ENCODE peak calls at places on chromosomes 4 and X, in nine cellular contexts. N, B, O, L, H, G, K, M and X are unnamed samples.

GRCh38 chr4:15427126-15427525 is 707 bp upstream of the C1QTNF7 start:
- DNase-seq in G (no peak), H (no peak), K (no peak), M (no peak), B (no peak), N (no peak), O (peak), L (no peak), X (no peak)

GRCh38 chr4:25656031-25656430 is 380 bp downstream of the SLC34A2 start:
- DNase-seq in B (no peak), L (no peak), O (no peak), G (no peak), N (no peak), H (no peak), M (no peak), K (no peak), X (no peak)

GRCh38 chr4:17664755-17665154 is 50.3 kb downstream of the MED28 start:
- DNase-seq in M (no peak), O (no peak), B (no peak), G (no peak), N (no peak), H (no peak), L (no peak), K (no peak), X (no peak)

GRCh38 chrX:44223150-44223549 is 120.3 kb downstream of the EFHC2 start:
- DNase-seq in K (no peak), B (no peak), L (peak), O (peak), H (no peak), N (no peak), G (no peak), M (no peak), X (no peak)

GRCh38 chrX:133254666-133255065 is 36.5 kb upstream of the TFDP3 start:
- DNase-seq in L (peak), G (no peak), K (no peak), N (no peak), H (no peak), O (peak), B (no peak), M (no peak), X (no peak)

GRCh38 chrX:121109986-121110385 is 62.6 kb downstream of the GLUD2 start:
- DNase-seq in H (no peak), L (no peak), M (no peak), G (no peak), N (no peak), K (no peak), B (no peak), O (no peak), X (no peak)

GRCh38 chrX:101693476-101693875 is 33.8 kb upstream of the ARMCX2 start:
- DNase-seq in B (no peak), L (no peak), K (no peak), H (no peak), O (no peak), G (no peak), M (no peak), N (no peak), X (no peak)

GRCh38 chr4:3341760-3342159 is 48.9 kb downstream of the RGS12 start:
- DNase-seq in N (no peak), M (no peak), B (no peak), K (no peak), O (no peak), H (no peak), L (no peak), G (no peak), X (no peak)

GRCh38 chr4:1031956-1032795 is 20.8 kb downstream of the FGFRL1 start:
- DNase-seq in H (no peak), B (no peak), L (no peak), K (no peak), N (no peak), O (no peak), M (no peak), G (no peak), X (no peak)

GRCh38 chrX:15233416-15234015 is 36.4 kb downstream of the ASB9 start:
- DNase-seq in M (no peak), G (no peak), B (no peak), O (no peak), H (no peak), N (no peak), L (no peak), K (no peak), X (no peak)

GRCh38 chr4:185096032-185096653 is 46.9 kb upstream of the SLC25A4 start:
- DNase-seq in M (no peak), B (no peak), O (peak), G (no peak), H (peak), L (peak), K (no peak), N (no peak), X (no peak)

GRCh38 chr4:9847971-9848764 is 66.7 kb downstream of the DRD5 start:
- DNase-seq in M (no peak), H (no peak), L (no peak), N (no peak), B (no peak), O (no peak), G (no peak), K (no peak), X (no peak)

GRCh38 chr4:173259310-173259709 is 74.8 kb downstream of the HMGB2 start:
- DNase-seq in B (no peak), H (no peak), O (no peak), K (no peak), N (no peak), M (no peak), G (no peak), L (no peak), X (no peak)
- TF ChIP-seq CTCF in B (no peak), H (peak), O (peak), K (no peak), N (no peak), M (peak), G (peak), L (peak), X (peak)

DNA sequence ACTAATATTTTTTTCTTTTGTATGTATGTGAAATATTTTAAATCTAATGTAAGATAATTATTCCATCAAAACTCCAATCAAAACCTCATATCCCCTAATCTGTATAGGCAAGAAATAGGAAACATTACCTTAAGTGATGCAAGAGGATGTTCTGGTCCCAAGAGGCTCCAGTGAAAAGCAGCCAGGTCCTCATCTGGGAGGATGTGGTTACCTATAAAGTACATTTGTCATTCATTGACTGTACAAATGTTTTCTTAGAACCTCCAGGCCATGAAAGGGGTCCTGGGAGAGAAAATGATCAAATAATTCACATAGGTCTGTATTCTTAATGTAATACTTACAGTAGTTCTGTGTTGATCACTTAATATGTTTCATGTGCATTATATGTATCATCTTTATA is 25.5 kb downstream of the FAM120C start:
- DNase-seq in K (no peak), N (no peak), L (no peak), B (no peak), G (no peak), O (no peak), H (no peak), M (no peak), X (no peak)
- TF ChIP-seq CTCF in K (no peak), N (no peak), L (no peak), B (no peak), G (no peak), O (no peak), H (no peak), M (no peak), X (no peak)

DNA sequence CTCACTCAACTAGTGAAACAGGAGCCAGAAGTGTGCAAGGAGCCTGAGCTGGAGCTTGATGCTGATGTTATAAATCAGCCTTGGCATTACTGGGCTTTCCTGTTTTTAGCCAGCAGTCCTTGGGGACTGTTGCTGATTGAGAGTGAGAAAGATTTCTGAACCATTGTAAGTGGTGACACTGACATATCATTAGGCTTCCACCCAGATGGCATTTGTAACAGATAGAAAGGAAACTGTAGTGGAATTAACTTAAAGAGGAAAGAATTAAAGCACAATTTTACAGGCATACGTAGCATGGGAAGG is 100.7 kb upstream of the LIMCH1 start:
- DNase-seq in M (peak), L (no peak), O (no peak), N (no peak), G (no peak), H (no peak), K (no peak), B (no peak), X (no peak)
- TF ChIP-seq CTCF in M (no peak), L (no peak), O (no peak), N (no peak), G (no peak), H (no peak), K (no peak), B (no peak), X (no peak)

GRCh38 chr4:169282429-169283113 is 11.8 kb upstream of the SH3RF1 start:
- DNase-seq in L (no peak), M (no peak), O (no peak), G (no peak), H (no peak), K (no peak), B (no peak), N (no peak), X (no peak)

GRCh38 chr4:169283114-169283509 is 12.4 kb upstream of the SH3RF1 start:
- DNase-seq in G (no peak), M (no peak), B (no peak), H (no peak), L (peak), N (no peak), O (peak), K (no peak), X (no peak)

GRCh38 chr4:169286562-169287301 is 16.0 kb upstream of the SH3RF1 start:
- DNase-seq in M (no peak), B (no peak), K (no peak), O (no peak), G (no peak), H (no peak), N (no peak), L (no peak), X (no peak)
- TF ChIP-seq CTCF in M (peak), B (no peak), K (no peak), O (peak), G (peak), H (peak), N (no peak), L (no peak), X (peak)

GRCh38 chrX:21375795-21376069 is 1.5 kb downstream of the CNKSR2 start:
- DNase-seq in O (no peak), M (peak), H (peak), L (no peak), G (no peak), N (no peak), K (no peak), B (no peak), X (no peak)
- TF ChIP-seq CTCF in O (no peak), M (no peak), H (no peak), L (peak), G (no peak), N (no peak), K (no peak), B (no peak), X (peak)

GRCh38 chrX:18166068-18166467 is 54.6 kb downstream of the BEND2 start:
- DNase-seq in H (no peak), K (no peak), N (no peak), M (no peak), B (no peak), L (no peak), G (no peak), O (no peak), X (no peak)
- TF ChIP-seq CTCF in H (no peak), K (no peak), N (no peak), M (no peak), B (no peak), L (no peak), G (no peak), O (no peak), X (no peak)

GRCh38 chrX:151155234-151155633 is 21.1 kb upstream of the GPR50 start:
- DNase-seq in N (no peak), O (no peak), G (no peak), L (no peak), K (no peak), B (no peak), M (no peak), H (no peak), X (no peak)

GRCh38 chrX:151151668-151152267 is 24.6 kb upstream of the GPR50 start:
- DNase-seq in N (peak), M (peak), B (peak), L (peak), O (peak), K (no peak), H (no peak), G (no peak), X (no peak)

GRCh38 chrX:151153086-151153485 is 23.3 kb upstream of the GPR50 start:
- DNase-seq in H (peak), O (peak), B (no peak), G (peak), K (no peak), M (peak), N (no peak), L (peak), X (no peak)
- TF ChIP-seq CTCF in H (no peak), O (no peak), B (no peak), G (no peak), K (no peak), M (peak), N (no peak), L (peak), X (peak)

GRCh38 chr4:127606823-127607222 is 25.9 kb upstream of the INTU start:
- DNase-seq in O (peak), K (no peak), B (no peak), G (no peak), N (no peak), M (no peak), L (peak), H (no peak), X (no peak)

GRCh38 chr4:127598656-127599055 is 34.1 kb upstream of the INTU start:
- DNase-seq in G (no peak), K (no peak), H (no peak), N (no peak), L (no peak), B (no peak), O (no peak), M (no peak), X (no peak)

GRCh38 chr4:127604949-127605709 is 27.6 kb upstream of the INTU start:
- DNase-seq in K (no peak), M (no peak), G (no peak), H (no peak), L (peak), N (no peak), O (peak), B (no peak), X (no peak)

DNA sequence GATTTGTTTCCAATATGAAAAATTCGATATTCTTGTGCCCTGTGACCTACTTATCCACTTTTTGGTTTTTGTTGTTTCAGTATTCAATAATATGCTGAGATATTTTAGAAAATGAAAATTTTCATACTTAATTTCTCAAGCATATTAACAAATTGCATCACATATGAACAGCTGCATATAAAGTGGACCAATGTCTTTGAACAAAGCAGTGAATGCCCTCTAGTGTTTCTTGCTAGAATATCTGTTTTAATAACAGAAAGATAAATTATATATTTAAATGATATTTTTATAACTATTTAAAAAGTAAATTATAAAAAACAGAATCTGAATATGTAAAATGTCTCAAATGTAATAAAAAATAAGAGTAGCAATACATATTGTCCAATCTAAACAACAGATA is 31.7 kb upstream of the INTU start:
- DNase-seq in L (peak), K (no peak), G (no peak), O (peak), H (no peak), B (no peak), N (no peak), M (no peak), X (no peak)
- TF ChIP-seq CTCF in L (peak), K (no peak), G (no peak), O (peak), H (no peak), B (no peak), N (no peak), M (no peak), X (peak)

DNA sequence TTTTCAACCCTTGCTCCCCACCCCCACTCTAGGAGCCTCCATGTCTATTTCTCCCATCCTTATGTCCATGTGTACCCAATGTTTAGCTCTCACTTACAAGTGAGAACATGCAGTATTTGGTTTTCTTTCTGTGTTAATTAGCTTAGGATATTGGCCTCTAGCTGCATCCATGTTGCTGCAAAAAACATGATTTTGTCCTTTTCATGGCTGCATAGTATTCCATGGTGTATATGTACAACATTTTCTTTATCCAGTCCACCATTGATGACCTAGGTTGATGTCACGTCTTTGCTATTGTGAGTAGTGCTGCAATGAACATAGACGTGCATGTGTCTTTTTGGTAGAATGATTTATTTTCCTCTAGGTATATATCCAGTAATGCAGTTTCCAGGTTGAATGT is 472.8 kb downstream of the ZNF674 start:
- DNase-seq in G (no peak), H (no peak), O (no peak), M (no peak), B (no peak), N (no peak), L (no peak), K (no peak), X (no peak)
- TF ChIP-seq CTCF in G (no peak), H (no peak), O (no peak), M (no peak), B (no peak), N (no peak), L (no peak), K (no peak), X (no peak)

GRCh38 chrX:115912372-115912897 is 258.1 kb upstream of the AGTR2 start:
- DNase-seq in K (no peak), L (peak), M (no peak), O (no peak), H (no peak), G (no peak), N (no peak), B (no peak), X (no peak)
- TF ChIP-seq CTCF in K (no peak), L (peak), M (no peak), O (no peak), H (peak), G (peak), N (no peak), B (no peak), X (no peak)